ENCODE peak calls at places on chromosomes 3 and 15, in five cellular contexts. D is mammary epithelial cell, S is SJSA1, B is right atrium auricular region, O is PC-3. R is an unnamed sample.

GRCh38 chr3:173411288-173412064 is 13.9 kb downstream of the NLGN1 start:
- DNase-seq in D (peak; percentile 1), S (no peak), B (no peak), O (peak; percentile 61), R (no peak)

GRCh38 chr3:57787867-57788623 is 31.9 kb downstream of the SLMAP start:
- DNase-seq in D (peak; percentile 37), O (peak; percentile 56), S (no peak), B (no peak), R (no peak)

GRCh38 chr15:60840703-60841411 is 361.9 kb upstream of the ICE2 start:
- DNase-seq in B (no peak), D (no peak), S (no peak), O (no peak), R (no peak)

GRCh38 chr3:42275217-42275616 is 9.2 kb upstream of the CCK start:
- DNase-seq in B (no peak), O (no peak), D (no peak), S (peak; percentile 1), R (no peak)

GRCh38 chr15:89367485-89368451 is 33.1 kb upstream of the POLG start:
- DNase-seq in O (no peak), S (peak; percentile 44), D (no peak), B (no peak), R (no peak)

GRCh38 chr3:38826001-38826400 is 10.0 kb upstream of the SCN10A start:
- DNase-seq in D (no peak), B (no peak), S (no peak), O (no peak), R (no peak)

GRCh38 chr15:101020451-101020850 is 101.3 kb downstream of the LRRK1 start:
- DNase-seq in B (peak; percentile 44), S (no peak), O (no peak), D (no peak), R (no peak)

GRCh38 chr3:138348107-138348949 is at the start of gene MRAS:
- DNase-seq in B (peak; percentile 87), S (peak; percentile 87), D (peak; percentile 66), O (peak; percentile 57), R (peak; percentile 43)

GRCh38 chr15:64527263-64527984 is 67.0 kb downstream of the ZNF609 start:
- DNase-seq in B (no peak), D (peak; percentile 80), O (peak; percentile 17), S (no peak), R (peak; percentile 56)

GRCh38 chr3:71051893-71052687 is 531.4 kb downstream of the FOXP1 start:
- DNase-seq in S (no peak), D (no peak), O (peak; percentile 78), B (no peak), R (no peak)

DNA sequence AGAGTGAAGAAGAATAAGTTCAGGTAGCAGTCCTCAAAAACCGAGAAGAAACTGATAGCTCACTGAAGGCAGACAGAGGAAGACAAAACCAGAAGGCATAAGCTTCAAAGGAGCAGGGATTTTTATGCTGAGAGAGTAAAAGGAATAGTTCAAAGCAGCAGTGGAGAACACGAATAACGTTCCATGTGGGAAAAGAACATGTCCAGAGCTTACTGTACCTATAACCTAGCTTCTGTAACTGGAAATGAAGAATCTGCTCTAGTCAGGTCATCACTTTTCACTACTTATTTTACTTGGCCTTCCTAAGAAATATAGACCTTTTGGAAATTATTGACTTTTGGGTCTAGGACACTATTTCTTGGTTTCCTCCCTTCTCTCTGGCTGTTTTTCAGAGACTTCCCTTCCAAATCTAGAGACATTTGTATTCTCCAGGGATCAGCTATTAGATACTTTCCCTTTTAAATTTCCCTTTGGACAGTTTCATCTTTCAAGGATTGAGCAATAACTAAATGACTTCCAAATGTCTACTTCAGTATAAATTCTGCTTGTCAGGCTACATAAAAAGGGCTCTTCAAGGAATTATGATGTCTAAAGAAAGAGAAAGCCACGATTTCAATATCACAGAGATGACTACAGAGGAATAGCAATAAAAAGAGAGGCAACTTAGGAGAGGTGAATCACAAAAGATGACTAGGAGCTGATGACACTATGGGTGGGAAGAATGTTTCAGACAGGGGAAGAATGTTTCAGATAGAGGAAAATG is 46.7 kb downstream of the UBE3A start:
- DNase-seq in O (peak; percentile 54), B (no peak), D (peak; percentile 67), S (no peak), R (no peak)
- H3K27ac ChIP-seq in O (peak overlapping the region; percentile 24), B (no peak overlapping the region), D (peak overlapping the region; percentile 28), S (no peak overlapping the region), R (no peak overlapping the region)

DNA sequence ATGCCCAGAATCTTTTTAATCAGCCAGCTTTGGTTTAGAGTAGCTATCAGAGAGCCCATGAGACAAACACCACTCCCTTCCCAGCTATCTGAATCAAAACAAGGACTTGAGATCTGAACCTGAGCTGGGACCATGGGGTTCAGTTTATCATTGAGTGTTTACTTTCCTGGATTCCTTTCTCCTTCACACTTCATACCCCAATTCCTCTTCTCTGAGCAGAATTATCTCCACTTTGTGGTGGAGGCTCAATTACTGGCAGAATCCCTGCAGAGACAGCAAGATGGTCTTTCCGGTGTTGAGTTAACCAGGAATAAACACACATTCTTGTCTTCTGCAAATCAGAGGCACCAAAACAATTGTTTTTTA is 102.4 kb downstream of the RPL22L1 start:
- DNase-seq in D (no peak), B (no peak), O (no peak), S (no peak), R (no peak)
- H3K27ac ChIP-seq in D (no peak overlapping the region), B (no peak overlapping the region), O (no peak overlapping the region), S (peak overlapping the region; percentile 72), R (no peak overlapping the region)

GRCh38 chr3:110774496-110775265 is 296.9 kb upstream of the NECTIN3 start:
- DNase-seq in B (no peak), O (no peak), D (no peak), S (no peak), R (peak; percentile 77)

GRCh38 chr3:110767838-110768237 is 303.8 kb upstream of the NECTIN3 start:
- DNase-seq in S (no peak), D (no peak), B (no peak), O (no peak), R (no peak)

GRCh38 chr3:110773413-110773954 is 298.1 kb upstream of the NECTIN3 start:
- DNase-seq in B (no peak), O (peak; percentile 86), D (peak; percentile 9), S (peak; percentile 68), R (peak; percentile 92)
- H3K27ac ChIP-seq in B (no peak overlapping the region), O (no peak overlapping the region), D (no peak overlapping the region), S (peak overlapping the region; percentile 71), R (peak overlapping the region; percentile 77)

GRCh38 chr3:54999801-55000200 is 71.9 kb upstream of the LRTM1 start:
- DNase-seq in O (no peak), S (no peak), D (no peak), B (no peak), R (no peak)

GRCh38 chr3:55002416-55002930 is 74.6 kb upstream of the LRTM1 start:
- DNase-seq in S (no peak), D (no peak), O (no peak), B (no peak), R (no peak)

GRCh38 chr3:55000546-55000945 is 72.7 kb upstream of the LRTM1 start:
- DNase-seq in O (peak; percentile 65), D (peak; percentile 35), B (peak; percentile 67), S (peak; percentile 62), R (peak; percentile 77)

GRCh38 chr3:54999159-54999558 is 71.3 kb upstream of the LRTM1 start:
- DNase-seq in D (peak; percentile 45), B (no peak), S (peak; percentile 51), O (peak; percentile 65), R (peak; percentile 46)

DNA sequence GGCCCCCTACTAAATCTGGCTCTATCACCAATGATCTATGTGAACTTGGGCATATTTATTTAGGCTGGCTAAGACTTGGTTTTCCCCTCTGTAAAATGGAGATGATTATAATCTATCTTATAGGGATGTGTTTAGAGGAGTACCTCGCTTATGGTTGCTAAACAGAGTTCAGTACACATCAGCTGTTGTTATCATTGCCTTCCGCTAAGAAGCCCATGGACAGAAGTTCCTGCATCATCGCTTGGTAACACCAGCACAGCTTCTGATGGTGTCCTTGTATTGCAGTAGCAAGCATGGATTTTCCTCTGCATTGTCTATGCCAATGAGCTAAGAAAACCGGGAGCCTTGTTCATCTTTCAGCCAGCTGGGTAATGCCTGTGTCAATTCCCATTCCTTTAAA is 73.1 kb upstream of the LRTM1 start:
- DNase-seq in S (no peak), B (no peak), O (no peak), D (no peak), R (no peak)
- H3K27ac ChIP-seq in S (no peak overlapping the region), B (no peak overlapping the region), O (no peak overlapping the region), D (no peak overlapping the region), R (no peak overlapping the region)

GRCh38 chr3:29454326-29454725 is 173.5 kb downstream of the RBMS3 start:
- DNase-seq in B (no peak), S (no peak), O (no peak), D (peak; percentile 93), R (no peak)
- H3K27ac ChIP-seq in B (no peak overlapping the region), S (no peak overlapping the region), O (no peak overlapping the region), D (peak overlapping the region; percentile 91), R (no peak overlapping the region)

GRCh38 chr3:67460841-67461240 is 193.6 kb downstream of the SUCLG2 start:
- DNase-seq in D (no peak), B (no peak), S (no peak), O (no peak), R (no peak)
- H3K27ac ChIP-seq in D (no peak overlapping the region), B (no peak overlapping the region), S (no peak overlapping the region), O (no peak overlapping the region), R (no peak overlapping the region)

GRCh38 chr3:129117134-129117533 is 4.5 kb downstream of the RAB43 start:
- DNase-seq in B (no peak), S (no peak), D (no peak), O (no peak), R (no peak)

GRCh38 chr3:129121016-129121791 is 400 bp downstream of the RAB43 start:
- DNase-seq in D (no peak), O (no peak), B (peak; percentile 60), S (no peak), R (no peak)

GRCh38 chr3:129120254-129121004 is 1.2 kb downstream of the RAB43 start:
- DNase-seq in B (peak; percentile 94), S (peak; percentile 88), O (peak; percentile 88), D (peak; percentile 97), R (peak; percentile 55)

GRCh38 chr3:129118745-129119144 is 2.9 kb downstream of the RAB43 start:
- DNase-seq in B (no peak), S (no peak), D (no peak), O (no peak), R (no peak)

GRCh38 chr3:129119365-129120100 is 2.1 kb downstream of the RAB43 start:
- DNase-seq in S (no peak), O (peak; percentile 8), B (no peak), D (peak; percentile 19), R (no peak)
- H3K27ac ChIP-seq in S (peak overlapping the region; percentile 42), O (peak overlapping the region; percentile 83), B (peak overlapping the region; percentile 93), D (peak overlapping the region; percentile 98), R (peak overlapping the region; percentile 70)

R was measured in AG04450.